ENCODE peak calls at places on chromosomes 11 and 22, in six cellular contexts. A is HepG2, B is K562, D is NT2/D1, M is H1, I is GM12878. G is an unnamed sample.

GRCh38 chr11:106656646-106657045 is 361.6 kb downstream of the GUCY1A2 start:
- DNase-seq in M (no peak), A (no peak), I (no peak), B (no peak), D (no peak), G (no peak)

GRCh38 chr11:110069158-110069737 is 23.9 kb upstream of the ZC3H12C start:
- DNase-seq in I (no peak), D (no peak), B (no peak), A (no peak), M (no peak), G (peak)

GRCh38 chr11:134466035-134466908 is 54.2 kb upstream of the B3GAT1 start:
- DNase-seq in B (no peak), I (no peak), M (peak), A (no peak), D (no peak), G (no peak)

GRCh38 chr11:76601272-76601671 is 69.3 kb downstream of the LRRC32 start:
- DNase-seq in M (no peak), D (no peak), B (no peak), A (no peak), I (no peak), G (no peak)

GRCh38 chr11:69683764-69684333 is 8.7 kb upstream of the LTO1 start:
- DNase-seq in M (peak), D (no peak), B (no peak), I (no peak), A (peak), G (no peak)

GRCh38 chr11:60842688-60843605 is 1.0 kb downstream of the CCDC86 start:
- DNase-seq in M (no peak), A (no peak), B (no peak), D (no peak), I (no peak), G (no peak)

GRCh38 chr11:9574556-9574805 is 1.0 kb downstream of the WEE1 start:
- DNase-seq in M (no peak), A (no peak), B (no peak), I (no peak), D (no peak), G (no peak)

GRCh38 chr11:19055905-19056304 is 4.6 kb downstream of the MRGPRX2 start:
- DNase-seq in D (no peak), I (no peak), B (no peak), M (no peak), A (no peak), G (no peak)

GRCh38 chr11:122678406-122678805 is 22.9 kb downstream of the UBASH3B start:
- DNase-seq in A (no peak), D (no peak), I (no peak), M (no peak), B (no peak), G (no peak)

GRCh38 chr11:79437981-79438630 is 2.7 kb downstream of the TENM4 start:
- DNase-seq in D (no peak), M (no peak), I (no peak), B (no peak), A (no peak), G (no peak)

GRCh38 chr11:46724088-46724487 is 5.1 kb downstream of the F2 start:
- DNase-seq in D (no peak), A (no peak), B (no peak), I (no peak), M (no peak), G (no peak)

GRCh38 chr11:33214187-33214586 is 43.0 kb upstream of the HIPK3 start:
- DNase-seq in B (no peak), M (no peak), I (no peak), A (no peak), D (no peak), G (no peak)

GRCh38 chr11:2522636-2523255 is 77.9 kb downstream of the KCNQ1 start:
- DNase-seq in M (peak), B (no peak), D (no peak), I (no peak), A (no peak), G (no peak)

GRCh38 chr11:67062526-67063373 is 6.1 kb downstream of the RHOD start:
- DNase-seq in A (no peak), D (no peak), B (no peak), M (no peak), I (no peak), G (peak)

GRCh38 chr22:23878219-23878618 is 16.0 kb upstream of the MIF start:
- DNase-seq in M (no peak), A (no peak), I (no peak), B (peak), D (no peak), G (no peak)

GRCh38 chr11:129248618-129249017 is 56.5 kb upstream of the ARHGAP32 start:
- DNase-seq in D (no peak), A (peak), B (no peak), I (no peak), M (no peak), G (no peak)

GRCh38 chr11:102495161-102496042 is 35.1 kb downstream of the MMP7 start:
- DNase-seq in M (peak), A (peak), I (peak), D (peak), B (peak), G (peak)

GRCh38 chr11:128909438-128910125 is 18.4 kb downstream of the KCNJ5 start:
- DNase-seq in A (no peak), I (no peak), B (no peak), D (no peak), M (no peak), G (no peak)

GRCh38 chr11:78224506-78224905 is 35.8 kb downstream of the USP35 start:
- DNase-seq in D (no peak), M (no peak), I (no peak), B (no peak), A (no peak), G (no peak)

GRCh38 chr11:7900686-7901085 is 30.4 kb downstream of the OR10A6 start:
- DNase-seq in I (no peak), A (no peak), B (no peak), M (no peak), D (no peak), G (no peak)

GRCh38 chr11:123547180-123547579 is 107.2 kb downstream of the SCN3B start:
- DNase-seq in B (no peak), D (no peak), I (peak), M (no peak), A (no peak), G (no peak)

GRCh38 chr11:70545626-70545945 is 147.3 kb downstream of the CTTN start:
- DNase-seq in I (no peak), D (no peak), A (no peak), B (no peak), M (no peak), G (no peak)

GRCh38 chr11:128467610-128468041 is 119.7 kb downstream of the ETS1 start:
- DNase-seq in M (no peak), D (no peak), I (no peak), B (no peak), A (peak), G (peak)

GRCh38 chr11:120170741-120171261 is 32.9 kb upstream of the TRIM29 start:
- DNase-seq in M (peak), I (no peak), B (no peak), A (no peak), D (no peak), G (no peak)

GRCh38 chr11:123518496-123519054 is 88.5 kb downstream of the GRAMD1B start:
- DNase-seq in A (no peak), B (no peak), I (no peak), D (no peak), M (no peak), G (no peak)

GRCh38 chr11:2649400-2649799 is 50.4 kb downstream of the KCNQ1OT1 start:
- DNase-seq in D (no peak), A (no peak), M (no peak), I (no peak), B (no peak), G (no peak)

GRCh38 chr22:35352214-35353111 is 28.4 kb upstream of the HMOX1 start:
- DNase-seq in I (no peak), M (peak), D (no peak), A (peak), B (no peak), G (no peak)

GRCh38 chr11:1837171-1838076 is 1.4 kb upstream of the TNNI2 start:
- DNase-seq in A (peak), D (peak), B (peak), I (no peak), M (peak), G (no peak)

GRCh38 chr11:117978982-117979381 is 7.2 kb upstream of the IL10RA start:
- DNase-seq in D (no peak), I (no peak), B (no peak), M (no peak), A (no peak), G (no peak)

GRCh38 chr11:84993386-84993785 is 633.8 kb downstream of the DLG2 start:
- DNase-seq in B (no peak), D (peak), I (no peak), M (peak), A (peak), G (peak)

GRCh38 chr11:105109353-105109752 is 30.2 kb downstream of the CARD18 start:
- DNase-seq in B (no peak), D (no peak), M (no peak), A (no peak), I (no peak), G (no peak)

GRCh38 chr11:43948341-43949185 is 6.1 kb downstream of the C11orf96 start:
- DNase-seq in M (no peak), B (no peak), D (no peak), A (no peak), I (no peak), G (no peak)
- TF ChIP-seq ZNF274 in M (no peak), B (no peak), D (no peak), A (no peak), I (no peak), G (no peak)

DNA sequence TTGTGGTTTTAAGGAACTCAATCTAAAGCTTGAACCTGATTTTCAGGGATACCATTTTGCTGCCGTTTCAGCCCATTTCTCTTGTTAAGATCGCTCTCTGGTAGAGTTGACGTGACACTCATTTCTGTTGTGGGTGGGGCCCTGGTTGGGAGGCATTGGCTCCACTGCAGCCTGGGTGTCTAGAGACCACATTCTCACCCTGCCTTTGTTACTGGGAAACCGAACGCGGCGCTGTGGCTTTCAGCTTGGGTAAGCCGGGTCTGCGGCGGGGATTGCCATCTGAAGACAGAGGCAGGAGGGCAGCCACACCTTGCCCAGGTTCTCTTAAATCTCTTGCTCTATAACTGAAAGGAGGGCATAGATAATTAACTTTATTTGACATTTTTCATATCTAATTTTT is 3.2 kb downstream of the EHF start:
- DNase-seq in D (no peak), M (no peak), B (no peak), I (peak), A (no peak), G (no peak)
- H3K4me3 ChIP-seq in D (no peak), M (no peak), B (no peak), I (peak), A (no peak), G (peak)

DNA sequence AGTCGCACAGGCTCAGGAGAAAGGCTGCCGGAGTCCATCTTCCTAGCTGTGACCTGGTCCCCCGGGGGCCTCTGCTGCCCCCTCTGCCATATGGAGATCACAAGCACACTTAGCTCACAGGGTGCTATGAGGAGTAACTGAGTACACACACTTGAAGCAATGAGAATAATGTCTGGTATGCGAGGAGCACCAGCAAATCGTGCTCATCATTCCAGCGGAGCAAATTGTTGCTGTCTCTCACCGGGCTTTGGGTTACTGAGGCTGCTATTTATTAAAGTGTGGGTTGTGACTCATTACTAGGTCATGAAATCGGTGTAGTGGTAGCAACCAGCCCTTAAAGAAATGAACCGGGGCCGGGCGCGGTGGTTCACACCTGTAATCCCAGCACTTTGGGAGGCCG is 48.1 kb upstream of the EIF3D start:
- DNase-seq in M (no peak), A (peak), B (no peak), D (no peak), I (no peak), G (peak)
- TF ChIP-seq ZNF274 in M (no peak), A (no peak), B (no peak), D (no peak), I (no peak), G (no peak)

GRCh38 chr11:83027794-83028193 is 43.9 kb downstream of the RAB30 start:
- DNase-seq in B (no peak), I (no peak), A (no peak), M (no peak), D (no peak), G (no peak)
- H3K4me3 ChIP-seq in B (no peak), I (no peak), A (no peak), M (no peak), D (no peak), G (no peak)

GRCh38 chr11:104078250-104078649 is 41.8 kb downstream of the DDI1 start:
- DNase-seq in I (no peak), M (no peak), D (no peak), A (no peak), B (no peak), G (no peak)
- TF ChIP-seq ZNF274 in I (no peak), M (no peak), D (no peak), A (no peak), B (no peak), G (no peak)

G was measured in HCT116.